ENCODE peak calls at places on chromosome 18, in five cellular contexts. H is NCI-H82, N is naive B cell, V is HFFc6, Q is psoas muscle. M is an unnamed sample.

GRCh38 chr18:58045265-58046086 is 1.4 kb downstream of the NEDD4L start:
- DNase-seq in H (peak; percentile 86), N (peak; percentile 44), V (no peak), Q (no peak), M (peak; percentile 3)

GRCh38 chr18:38751897-38752296 is 1186.3 kb upstream of the CELF4 start:
- DNase-seq in H (no peak), N (no peak), V (no peak), Q (no peak), M (no peak)

GRCh38 chr18:55248497-55248896 is 289.2 kb upstream of the CCDC68 start:
- DNase-seq in H (no peak), N (no peak), V (no peak), Q (no peak), M (no peak)

GRCh38 chr18:10343778-10344177 is 110.7 kb upstream of the APCDD1 start:
- DNase-seq in H (no peak), N (no peak), V (no peak), Q (no peak), M (no peak)

GRCh38 chr18:49073431-49073830 is 122.7 kb upstream of the SMAD7 start:
- DNase-seq in H (no peak), N (no peak), V (no peak), Q (no peak), M (no peak)

GRCh38 chr18:53070706-53071105 is 730.7 kb downstream of the DCC start:
- DNase-seq in H (peak; percentile 10), N (no peak), V (no peak), Q (no peak), M (no peak)

GRCh38 chr18:9104244-9104901 is 1.9 kb downstream of the NDUFV2 start:
- DNase-seq in H (no peak), N (no peak), V (no peak), Q (no peak), M (no peak)

GRCh38 chr18:22558945-22559385 is 141.2 kb upstream of the CTAGE1 start:
- DNase-seq in H (peak; percentile 59), N (no peak), V (no peak), Q (peak; percentile 56), M (no peak)

GRCh38 chr18:23207191-23207955 is 72.1 kb downstream of the CABLES1 start:
- DNase-seq in H (peak; percentile 36), N (no peak), V (no peak), Q (no peak), M (no peak)

GRCh38 chr18:58209326-58209725 is 165.3 kb downstream of the NEDD4L start:
- DNase-seq in H (no peak), N (no peak), V (no peak), Q (no peak), M (no peak)